ENCODE peak calls at places on chromosomes 4 and X, in six cellular contexts. Q is K562, Z is endothelial cell of umbilical vein, U is GM12878, W is HepG2, X is A549. P is an unnamed sample.
A peak's percentile ranks its signal among the peaks of the same experiment; 100 is the strongest.

GRCh38 chr4:65592089-65592488 is 78.2 kb downstream of the EPHA5 start:
- DNase-seq in Q (no peak), Z (no peak), U (no peak), W (no peak), X (no peak), P (no peak)

GRCh38 chr4:112532267-112532666 is 16.3 kb upstream of the NEUROG2 start:
- DNase-seq in Q (no peak), Z (no peak), U (no peak), W (no peak), X (no peak), P (peak; percentile 37)

GRCh38 chr4:186839122-186840037 is 115.7 kb upstream of the FAT1 start:
- DNase-seq in Q (peak; percentile 43), Z (peak; percentile 84), U (no peak), W (no peak), X (no peak), P (peak; percentile 48)

GRCh38 chr4:86357608-86358007 is 2.2 kb downstream of the MAPK10 start:
- DNase-seq in Q (no peak), Z (no peak), U (no peak), W (no peak), X (no peak), P (no peak)

GRCh38 chr4:165457793-165458192 is 79.0 kb downstream of the CPE start:
- DNase-seq in Q (no peak), Z (no peak), U (no peak), W (no peak), X (no peak), P (no peak)

GRCh38 chr4:83629945-83630684 is 94.2 kb downstream of the GPAT3 start:
- DNase-seq in Q (peak; percentile 81), Z (peak; percentile 92), U (no peak), W (no peak), X (no peak), P (peak; percentile 96)

GRCh38 chrX:68114573-68115199 is 318.6 kb downstream of the OPHN1 start:
- DNase-seq in Q (no peak), Z (no peak), U (no peak), W (no peak), X (no peak), P (peak; percentile 21)

GRCh38 chrX:131816551-131817136 is 206.5 kb upstream of the STK26 start:
- DNase-seq in Q (no peak), Z (peak; percentile 42), U (peak; percentile 90), W (no peak), X (no peak), P (no peak)

GRCh38 chr4:82403725-82404124 is 26.5 kb downstream of the HNRNPDL start:
- DNase-seq in Q (no peak), Z (no peak), U (no peak), W (no peak), X (no peak), P (no peak)

GRCh38 chrX:154019633-154020499 is at the start of gene IRAK1:
- DNase-seq in Q (peak; percentile 85), Z (peak; percentile 37), U (no peak), W (no peak), X (peak; percentile 47), P (peak; percentile 77)

GRCh38 chrX:106862972-106863688 is 40.0 kb downstream of the RIPPLY1 start:
- DNase-seq in Q (no peak), Z (peak; percentile 3), U (no peak), W (peak; percentile 3), X (peak; percentile 9), P (peak; percentile 17)

DNA sequence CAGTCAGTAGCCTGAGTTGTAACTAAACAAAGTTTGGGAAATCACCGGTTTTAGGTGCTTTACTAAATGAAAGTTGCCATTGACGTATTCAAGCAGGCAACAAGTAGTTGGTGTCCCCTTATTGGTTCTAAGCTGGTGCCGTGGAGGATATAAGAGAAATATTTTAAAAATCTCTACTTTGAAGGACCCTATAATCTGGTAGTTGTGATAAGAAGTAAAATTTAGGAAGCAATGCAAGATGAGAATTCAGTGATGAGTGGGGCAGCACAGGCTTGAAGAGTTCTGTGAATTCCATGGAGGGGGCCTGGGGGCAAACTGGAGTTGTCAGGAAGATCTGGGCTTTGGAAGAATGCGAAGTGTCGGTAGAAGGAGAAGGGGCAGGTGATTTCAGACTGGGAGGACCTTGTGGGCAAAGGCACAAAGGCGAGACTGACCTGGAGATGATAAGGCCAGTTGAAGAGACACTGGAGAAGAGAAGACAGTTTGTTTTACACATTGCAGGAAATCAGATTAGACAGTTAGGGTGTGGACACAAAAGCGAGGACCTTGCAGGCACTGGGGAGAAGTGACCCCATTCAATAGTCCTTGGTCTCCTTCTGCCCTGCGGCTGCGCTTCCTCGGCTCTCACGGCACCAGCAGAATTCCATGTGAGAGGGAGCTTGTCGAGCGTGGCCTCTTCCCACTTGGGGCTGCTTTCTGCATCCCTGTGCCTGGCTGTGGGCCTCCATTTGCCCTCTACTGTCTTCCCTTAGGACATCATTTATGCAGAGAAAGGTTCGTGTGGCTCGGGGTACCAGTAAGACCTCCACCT is 1.3 kb downstream of the RHOH start:
- DNase-seq in Q (peak; percentile 19), Z (no peak), U (no peak), W (no peak), X (no peak), P (peak; percentile 41)
- H3K4me3 ChIP-seq in Q (peak overlapping the region; percentile 50), Z (no peak overlapping the region), U (peak overlapping the region; percentile 88), W (no peak overlapping the region), X (no peak overlapping the region), P (peak overlapping the region; percentile 61)

GRCh38 chr4:106569151-106570029 is 200.8 kb upstream of the GIMD1 start:
- DNase-seq in Q (no peak), Z (no peak), U (no peak), W (no peak), X (no peak), P (no peak)
- TF ChIP-seq CTCF in Q (no peak), Z (no peak), U (no peak), W (no peak), X (no peak), P (no peak)

GRCh38 chrX:39427492-39428289 is 626.4 kb downstream of the MID1IP1 start:
- DNase-seq in Q (no peak), Z (peak; percentile 30), U (no peak), W (no peak), X (no peak), P (peak; percentile 44)
- TF ChIP-seq MYC in Q (no peak), Z (no peak), U (no peak), W (no peak), X (no peak), P (no peak)

DNA sequence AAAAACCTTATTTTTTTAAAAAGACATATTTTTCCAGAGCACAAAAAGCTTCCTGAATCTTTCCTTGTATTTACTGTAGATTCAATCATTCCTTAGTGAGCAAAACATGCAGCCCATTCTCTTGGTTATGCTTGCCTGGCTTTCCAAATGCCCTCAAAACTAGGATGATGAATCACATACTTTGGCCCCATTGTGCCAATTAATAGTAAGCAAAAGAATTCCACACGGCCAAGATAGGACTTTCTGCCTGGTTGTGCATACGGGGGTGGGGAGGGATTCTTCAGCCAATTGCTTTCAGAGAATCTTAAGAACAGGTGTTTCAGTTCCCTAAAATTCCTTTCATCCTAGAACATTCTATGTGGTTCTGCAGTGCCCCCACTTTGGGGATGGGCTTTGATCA is 7.0 kb downstream of the RAI2 start:
- DNase-seq in Q (no peak), Z (no peak), U (no peak), W (no peak), X (no peak), P (no peak)
- H3K4me3 ChIP-seq in Q (no peak overlapping the region), Z (no peak overlapping the region), U (no peak overlapping the region), W (no peak overlapping the region), X (no peak overlapping the region), P (no peak overlapping the region)

DNA sequence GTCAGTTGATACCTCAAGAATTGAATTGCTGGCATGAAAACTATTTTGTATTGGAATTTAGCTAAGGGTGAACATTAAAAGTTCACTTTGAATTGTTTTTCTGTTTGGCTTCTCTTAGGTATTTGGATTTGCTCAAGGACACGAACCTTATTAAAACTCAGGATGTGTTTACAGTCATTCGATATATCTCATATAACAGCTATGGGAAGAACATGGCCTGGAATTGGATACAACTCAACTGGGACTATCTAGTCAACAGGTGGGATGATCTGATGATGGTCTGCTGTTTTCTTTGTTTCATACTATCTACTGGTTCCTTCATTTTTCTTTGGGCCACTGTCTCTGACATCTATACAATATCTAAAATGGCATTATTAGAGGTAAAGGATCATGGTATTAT is 69.7 kb downstream of the PITX2 start:
- DNase-seq in Q (no peak), Z (no peak), U (no peak), W (no peak), X (no peak), P (no peak)
- TF ChIP-seq CTCF in Q (no peak), Z (no peak), U (no peak), W (no peak), X (no peak), P (no peak)

GRCh38 chr4:142845293-142846070 is 619 bp downstream of the INPP4B start:
- DNase-seq in Q (no peak), Z (peak; percentile 2), U (no peak), W (no peak), X (no peak), P (no peak)

GRCh38 chr4:142844782-142845181 is 1.3 kb downstream of the INPP4B start:
- DNase-seq in Q (no peak), Z (no peak), U (no peak), W (no peak), X (no peak), P (no peak)

GRCh38 chr4:142846729-142847606 is 867 bp upstream of the INPP4B start:
- DNase-seq in Q (no peak), Z (peak; percentile 18), U (no peak), W (peak; percentile 10), X (peak; percentile 25), P (no peak)

GRCh38 chr4:142850478-142850877 is 4.4 kb upstream of the INPP4B start:
- DNase-seq in Q (no peak), Z (no peak), U (no peak), W (no peak), X (no peak), P (no peak)

DNA sequence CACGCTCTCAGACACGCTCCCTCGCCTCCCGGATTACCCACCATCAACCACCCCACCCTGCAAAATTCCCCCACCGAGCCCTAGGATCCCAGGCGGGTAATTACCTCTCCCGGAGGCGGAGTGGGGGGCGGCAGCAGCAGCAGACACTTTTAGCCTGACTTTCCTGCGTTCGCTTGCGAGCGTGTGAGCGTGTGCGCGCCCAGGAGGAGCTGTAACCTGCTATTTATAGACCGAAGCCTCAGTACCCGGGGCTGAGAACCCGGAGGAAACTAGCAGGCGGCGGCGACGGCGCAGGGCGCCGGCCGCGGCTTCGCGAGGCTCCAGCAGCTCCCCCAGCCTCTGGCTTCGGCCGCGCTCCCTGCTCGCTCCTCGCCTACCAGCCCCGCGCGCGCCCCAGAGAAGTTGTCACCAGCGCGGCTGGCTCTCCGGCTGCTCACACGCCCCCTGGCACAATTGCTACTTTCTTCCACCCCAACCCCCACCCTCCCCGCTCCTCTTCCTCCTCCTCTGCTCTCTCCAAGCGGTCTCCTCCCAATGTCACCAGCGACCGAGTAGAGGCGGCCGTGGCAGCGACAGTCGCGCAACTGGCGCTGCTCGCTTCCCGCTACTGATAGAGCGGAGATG is at the start of gene INPP4B:
- DNase-seq in Q (no peak), Z (peak; percentile 42), U (no peak), W (no peak), X (no peak), P (no peak)
- TF ChIP-seq MYC in Q (no peak), Z (no peak), U (no peak), W (no peak), X (no peak), P (no peak)

GRCh38 chr4:88527787-88528186 is 4.2 kb upstream of the PYURF start:
- DNase-seq in Q (no peak), Z (no peak), U (peak; percentile 56), W (no peak), X (no peak), P (no peak)
- H3K4me3 ChIP-seq in Q (no peak overlapping the region), Z (no peak overlapping the region), U (peak overlapping the region; percentile 2), W (no peak overlapping the region), X (no peak overlapping the region), P (no peak overlapping the region)